ENCODE peak calls at places on chromosomes 3 and 15, in five cellular contexts. X is SK-N-SH; N is transverse colon; E is aorta; V is CD8-positive, alpha-beta T cell. R is an unnamed sample.
A peak's percentile ranks its signal among the peaks of the same experiment; 100 is the strongest.

GRCh38 chr3:37290551-37290950 is 116.2 kb upstream of the LRRFIP2 start:
- DNase-seq in X (no peak), N (no peak), E (no peak), V (no peak), R (no peak)

GRCh38 chr15:70299931-70300858 is 202.5 kb upstream of the TLE3 start:
- DNase-seq in X (no peak), N (peak; percentile 64), E (no peak), V (peak; percentile 54), R (peak; percentile 64)

GRCh38 chr3:168249048-168249538 is 153.4 kb upstream of the GOLIM4 start:
- DNase-seq in X (no peak), N (no peak), E (no peak), V (no peak), R (no peak)

GRCh38 chr3:79032686-79033318 is 735.0 kb downstream of the ROBO1 start:
- DNase-seq in X (peak; percentile 51), N (no peak), E (no peak), V (no peak), R (no peak)

GRCh38 chr15:74680461-74680860 is 15.4 kb downstream of the EDC3 start:
- DNase-seq in X (no peak), N (no peak), E (no peak), V (no peak), R (no peak)

GRCh38 chr3:30342319-30343060 is 263.9 kb upstream of the TGFBR2 start:
- DNase-seq in X (no peak), N (no peak), E (no peak), V (no peak), R (no peak)

GRCh38 chr15:41827290-41827879 is 507 bp upstream of the JMJD7 start:
- DNase-seq in X (no peak), N (peak; percentile 44), E (peak; percentile 66), V (peak; percentile 9), R (no peak)

GRCh38 chr3:43522702-43523362 is 99.0 kb downstream of the ANO10 start:
- DNase-seq in X (no peak), N (no peak), E (no peak), V (no peak), R (no peak)

GRCh38 chr15:68333775-68334470 is 56.4 kb downstream of the FEM1B start:
- DNase-seq in X (no peak), N (peak; percentile 23), E (peak; percentile 90), V (no peak), R (no peak)

GRCh38 chr3:180467177-180467576 is 134.8 kb upstream of the TTC14 start:
- DNase-seq in X (no peak), N (no peak), E (no peak), V (no peak), R (no peak)

GRCh38 chr3:69439683-69440270 is 53.9 kb upstream of the FRMD4B start:
- DNase-seq in X (no peak), N (no peak), E (no peak), V (no peak), R (peak; percentile 4)

GRCh38 chr3:52277972-52278509 is 408 bp downstream of the WDR82 start:
- DNase-seq in X (peak; percentile 80), N (no peak), E (peak; percentile 80), V (peak; percentile 57), R (peak; percentile 71)

GRCh38 chr15:82850731-82851130 is 41.3 kb downstream of the WHAMM start:
- DNase-seq in X (peak; percentile 82), N (no peak), E (no peak), V (no peak), R (no peak)

GRCh38 chr3:159929181-159929893 is 59.3 kb upstream of the IL12A start:
- DNase-seq in X (no peak), N (peak; percentile 15), E (peak; percentile 60), V (no peak), R (no peak)

GRCh38 chr15:57340673-57341259 is 35.5 kb upstream of the CGNL1 start:
- DNase-seq in X (peak; percentile 72), N (peak; percentile 51), E (no peak), V (no peak), R (peak; percentile 7)

GRCh38 chr15:89409184-89409992 is 74.8 kb upstream of the POLG start:
- DNase-seq in X (no peak), N (no peak), E (no peak), V (no peak), R (no peak)

GRCh38 chr3:146033950-146034349 is 127.0 kb downstream of the PLOD2 start:
- DNase-seq in X (no peak), N (no peak), E (no peak), V (no peak), R (no peak)

GRCh38 chr3:139043554-139044365 is 932 bp downstream of the PRR23C start:
- DNase-seq in X (no peak), N (no peak), E (no peak), V (no peak), R (no peak)

GRCh38 chr3:27079427-27080105 is 289.6 kb downstream of the NEK10 start:
- DNase-seq in X (no peak), N (no peak), E (no peak), V (no peak), R (no peak)

GRCh38 chr3:77489216-77489615 is 449.3 kb downstream of the ROBO2 start:
- DNase-seq in X (no peak), N (no peak), E (no peak), V (no peak), R (no peak)

GRCh38 chr15:98878172-98878571 is 129.4 kb downstream of the PGPEP1L start:
- DNase-seq in X (no peak), N (no peak), E (no peak), V (no peak), R (no peak)

GRCh38 chr3:69231929-69232437 is 109.6 kb upstream of the LMOD3 start:
- DNase-seq in X (peak; percentile 31), N (peak; percentile 39), E (no peak), V (no peak), R (no peak)

GRCh38 chr3:178705925-178706324 is 169.7 kb downstream of the KCNMB2 start:
- DNase-seq in X (no peak), N (no peak), E (no peak), V (no peak), R (no peak)

GRCh38 chr3:150074697-150075416 is 104.2 kb upstream of the PFN2 start:
- DNase-seq in X (no peak), N (no peak), E (no peak), V (no peak), R (no peak)

GRCh38 chr3:108181172-108181571 is 41.1 kb downstream of the IFT57 start:
- DNase-seq in X (no peak), N (no peak), E (no peak), V (no peak), R (no peak)

GRCh38 chr3:16477501-16477900 is 36.0 kb downstream of the RFTN1 start:
- DNase-seq in X (no peak), N (no peak), E (no peak), V (no peak), R (no peak)
- H3K4me1 ChIP-seq in X (peaks cover 58% of the 10 kb centered on the region), N (peaks cover 6% of the 10 kb centered on the region), E (peaks cover 4% of the 10 kb centered on the region), V (peaks cover 40% of the 10 kb centered on the region), R (peaks cover 57% of the 10 kb centered on the region)

GRCh38 chr3:48465531-48466378 is 19.2 kb downstream of the ATRIP start:
- DNase-seq in X (peak; percentile 97), N (peak; percentile 95), E (peak; percentile 99), V (peak; percentile 71), R (peak; percentile 83)
- H3K27ac ChIP-seq in X (peak overlapping the region; percentile 100), N (peak overlapping the region; percentile 99), E (peak overlapping the region; percentile 50), V (peak overlapping the region; percentile 90), R (peak overlapping the region; percentile 86)

GRCh38 chr15:100571592-100572167 is 30.3 kb downstream of the LINS1 start:
- DNase-seq in X (no peak), N (no peak), E (no peak), V (no peak), R (peak; percentile 10)

GRCh38 chr15:100570735-100571363 is 31.1 kb downstream of the LINS1 start:
- DNase-seq in X (no peak), N (no peak), E (no peak), V (no peak), R (no peak)

GRCh38 chr15:100570282-100570681 is 31.7 kb downstream of the LINS1 start:
- DNase-seq in X (no peak), N (no peak), E (no peak), V (no peak), R (no peak)

GRCh38 chr15:100572362-100572983 is 29.5 kb downstream of the LINS1 start:
- DNase-seq in X (no peak), N (no peak), E (no peak), V (no peak), R (peak; percentile 35)

GRCh38 chr15:100573526-100573925 is 28.5 kb downstream of the LINS1 start:
- DNase-seq in X (no peak), N (no peak), E (no peak), V (no peak), R (no peak)
- H3K4me1 ChIP-seq in X (no peaks in the 10 kb centered on the region), N (no peaks in the 10 kb centered on the region), E (no peaks in the 10 kb centered on the region), V (peaks cover 26% of the 10 kb centered on the region), R (peaks cover 31% of the 10 kb centered on the region)

GRCh38 chr3:185528481-185529009 is 23.8 kb downstream of the LIPH start:
- DNase-seq in X (no peak), N (no peak), E (no peak), V (no peak), R (no peak)
- H3K27ac ChIP-seq in X (no peak overlapping the region), N (no peak overlapping the region), E (no peak overlapping the region), V (no peak overlapping the region), R (no peak overlapping the region)

R was measured in CD4-positive, alpha-beta memory T cell.